ENCODE peak calls at places on chromosome 13, in seven cellular contexts. One of them, this sample, is unnamed.

GRCh38 chr13:55714120-55714519 is 1426.6 kb upstream of the PRR20A start:
- DNase-seq in mucosa of descending colon: no peak
- DNase-seq in colonic mucosa: no peak
- DNase-seq in choroid plexus epithelial cell: no peak
- DNase-seq in AG04450: no peak
- DNase-seq in fibroblast of villous mesenchyme: no peak
- DNase-seq in cardiac fibroblast: no peak
- DNase-seq in this sample: no peak

GRCh38 chr13:92768592-92768991 is 458.0 kb upstream of the GPC6 start:
- DNase-seq in choroid plexus epithelial cell: no peak
- DNase-seq in colonic mucosa: no peak
- DNase-seq in mucosa of descending colon: no peak
- DNase-seq in AG04450: no peak
- DNase-seq in fibroblast of villous mesenchyme: peak; percentile 2
- DNase-seq in cardiac fibroblast: no peak
- DNase-seq in this sample: no peak

GRCh38 chr13:64165826-64166225 is 2750.2 kb upstream of the PCDH20 start:
- DNase-seq in choroid plexus epithelial cell: no peak
- DNase-seq in AG04450: no peak
- DNase-seq in fibroblast of villous mesenchyme: no peak
- DNase-seq in cardiac fibroblast: no peak
- DNase-seq in mucosa of descending colon: no peak
- DNase-seq in colonic mucosa: no peak
- DNase-seq in this sample: no peak

GRCh38 chr13:36432106-36432544 is at the start of gene CCNA1:
- DNase-seq in cardiac fibroblast: peak; percentile 22
- DNase-seq in colonic mucosa: peak; percentile 19
- DNase-seq in fibroblast of villous mesenchyme: no peak
- DNase-seq in mucosa of descending colon: no peak
- DNase-seq in choroid plexus epithelial cell: peak; percentile 44
- DNase-seq in AG04450: no peak
- DNase-seq in this sample: no peak

GRCh38 chr13:44710576-44710975 is 134.4 kb upstream of the TSC22D1 start:
- DNase-seq in choroid plexus epithelial cell: peak; percentile 94
- DNase-seq in colonic mucosa: no peak
- DNase-seq in AG04450: peak; percentile 83
- DNase-seq in fibroblast of villous mesenchyme: peak; percentile 67
- DNase-seq in mucosa of descending colon: no peak
- DNase-seq in cardiac fibroblast: peak; percentile 90
- DNase-seq in this sample: no peak

GRCh38 chr13:45419945-45420344 is 1.8 kb upstream of the SLC25A30 start:
- DNase-seq in choroid plexus epithelial cell: no peak
- DNase-seq in fibroblast of villous mesenchyme: no peak
- DNase-seq in AG04450: no peak
- DNase-seq in mucosa of descending colon: no peak
- DNase-seq in cardiac fibroblast: no peak
- DNase-seq in colonic mucosa: no peak
- DNase-seq in this sample: no peak

GRCh38 chr13:112058519-112058873 is 8.5 kb upstream of the SOX1 start:
- DNase-seq in colonic mucosa: no peak
- DNase-seq in mucosa of descending colon: no peak
- DNase-seq in fibroblast of villous mesenchyme: no peak
- DNase-seq in cardiac fibroblast: no peak
- DNase-seq in choroid plexus epithelial cell: no peak
- DNase-seq in AG04450: no peak
- DNase-seq in this sample: peak; percentile 61

GRCh38 chr13:24264976-24265375 is 44.4 kb upstream of the C1QTNF9 start:
- DNase-seq in cardiac fibroblast: no peak
- DNase-seq in AG04450: no peak
- DNase-seq in fibroblast of villous mesenchyme: no peak
- DNase-seq in colonic mucosa: no peak
- DNase-seq in choroid plexus epithelial cell: no peak
- DNase-seq in mucosa of descending colon: peak; percentile 49
- DNase-seq in this sample: peak; percentile 74

GRCh38 chr13:91664036-91664435 is 265.6 kb downstream of the GPC5 start:
- DNase-seq in mucosa of descending colon: peak; percentile 3
- DNase-seq in choroid plexus epithelial cell: no peak
- DNase-seq in fibroblast of villous mesenchyme: no peak
- DNase-seq in AG04450: no peak
- DNase-seq in colonic mucosa: no peak
- DNase-seq in cardiac fibroblast: no peak
- DNase-seq in this sample: no peak

GRCh38 chr13:111114362-111115050 is 604 bp upstream of the ARHGEF7 start:
- DNase-seq in colonic mucosa: no peak
- DNase-seq in mucosa of descending colon: peak; percentile 10
- DNase-seq in choroid plexus epithelial cell: peak; percentile 24
- DNase-seq in cardiac fibroblast: peak; percentile 15
- DNase-seq in fibroblast of villous mesenchyme: peak; percentile 72
- DNase-seq in AG04450: no peak
- DNase-seq in this sample: no peak

GRCh38 chr13:54210397-54211050 is 1181.9 kb downstream of the OLFM4 start:
- DNase-seq in fibroblast of villous mesenchyme: no peak
- DNase-seq in cardiac fibroblast: no peak
- DNase-seq in AG04450: no peak
- DNase-seq in colonic mucosa: no peak
- DNase-seq in choroid plexus epithelial cell: no peak
- DNase-seq in mucosa of descending colon: no peak
- DNase-seq in this sample: no peak

GRCh38 chr13:72541674-72542073 is 185.8 kb downstream of the MZT1 start:
- DNase-seq in fibroblast of villous mesenchyme: no peak
- DNase-seq in colonic mucosa: no peak
- DNase-seq in choroid plexus epithelial cell: no peak
- DNase-seq in cardiac fibroblast: no peak
- DNase-seq in mucosa of descending colon: no peak
- DNase-seq in AG04450: no peak
- DNase-seq in this sample: no peak

GRCh38 chr13:50463662-50464061 is 379.8 kb downstream of the DLEU7 start:
- DNase-seq in fibroblast of villous mesenchyme: peak; percentile 70
- DNase-seq in cardiac fibroblast: no peak
- DNase-seq in mucosa of descending colon: no peak
- DNase-seq in AG04450: no peak
- DNase-seq in colonic mucosa: no peak
- DNase-seq in choroid plexus epithelial cell: no peak
- DNase-seq in this sample: no peak

GRCh38 chr13:35702316-35702715 is 225.8 kb upstream of the MAB21L1 start:
- DNase-seq in AG04450: no peak
- DNase-seq in colonic mucosa: no peak
- DNase-seq in mucosa of descending colon: no peak
- DNase-seq in cardiac fibroblast: no peak
- DNase-seq in choroid plexus epithelial cell: no peak
- DNase-seq in fibroblast of villous mesenchyme: no peak
- DNase-seq in this sample: no peak

GRCh38 chr13:24181991-24182702 is 21.6 kb downstream of the SPATA13 start:
- DNase-seq in colonic mucosa: peak; percentile 39
- DNase-seq in cardiac fibroblast: no peak
- DNase-seq in fibroblast of villous mesenchyme: peak; percentile 81
- DNase-seq in mucosa of descending colon: no peak
- DNase-seq in choroid plexus epithelial cell: no peak
- DNase-seq in AG04450: no peak
- DNase-seq in this sample: no peak

GRCh38 chr13:93847162-93847561 is 620.6 kb downstream of the GPC6 start:
- DNase-seq in colonic mucosa: no peak
- DNase-seq in choroid plexus epithelial cell: peak; percentile 83
- DNase-seq in mucosa of descending colon: no peak
- DNase-seq in cardiac fibroblast: peak; percentile 44
- DNase-seq in AG04450: peak; percentile 42
- DNase-seq in fibroblast of villous mesenchyme: peak; percentile 87
- DNase-seq in this sample: no peak

GRCh38 chr13:105426454-105426853 is 1109.0 kb downstream of the EFNB2 start:
- DNase-seq in cardiac fibroblast: no peak
- DNase-seq in fibroblast of villous mesenchyme: no peak
- DNase-seq in colonic mucosa: no peak
- DNase-seq in choroid plexus epithelial cell: no peak
- DNase-seq in AG04450: no peak
- DNase-seq in mucosa of descending colon: no peak
- DNase-seq in this sample: no peak

GRCh38 chr13:89458456-89458855 is 1787.3 kb downstream of the SLITRK5 start:
- DNase-seq in mucosa of descending colon: no peak
- DNase-seq in fibroblast of villous mesenchyme: no peak
- DNase-seq in colonic mucosa: no peak
- DNase-seq in AG04450: no peak
- DNase-seq in choroid plexus epithelial cell: peak; percentile 18
- DNase-seq in cardiac fibroblast: peak; percentile 8
- DNase-seq in this sample: no peak

GRCh38 chr13:106922384-106922783 is 354.4 kb upstream of the ARGLU1 start:
- DNase-seq in choroid plexus epithelial cell: no peak
- DNase-seq in cardiac fibroblast: no peak
- DNase-seq in mucosa of descending colon: no peak
- DNase-seq in colonic mucosa: no peak
- DNase-seq in fibroblast of villous mesenchyme: no peak
- DNase-seq in AG04450: no peak
- DNase-seq in this sample: no peak

GRCh38 chr13:106917024-106917491 is 349.1 kb upstream of the ARGLU1 start:
- DNase-seq in fibroblast of villous mesenchyme: no peak
- DNase-seq in AG04450: no peak
- DNase-seq in choroid plexus epithelial cell: peak; percentile 11
- DNase-seq in cardiac fibroblast: no peak
- DNase-seq in mucosa of descending colon: peak; percentile 18
- DNase-seq in colonic mucosa: no peak
- DNase-seq in this sample: no peak

GRCh38 chr13:106919093-106919492 is 351.2 kb upstream of the ARGLU1 start:
- DNase-seq in colonic mucosa: no peak
- DNase-seq in AG04450: no peak
- DNase-seq in mucosa of descending colon: no peak
- DNase-seq in cardiac fibroblast: no peak
- DNase-seq in fibroblast of villous mesenchyme: no peak
- DNase-seq in choroid plexus epithelial cell: peak; percentile 51
- DNase-seq in this sample: no peak

GRCh38 chr13:106917673-106918652 is 350.0 kb upstream of the ARGLU1 start:
- DNase-seq in choroid plexus epithelial cell: peak; percentile 81
- DNase-seq in mucosa of descending colon: peak; percentile 84
- DNase-seq in fibroblast of villous mesenchyme: peak; percentile 54
- DNase-seq in colonic mucosa: peak; percentile 78
- DNase-seq in AG04450: peak; percentile 27
- DNase-seq in cardiac fibroblast: peak; percentile 76
- DNase-seq in this sample: peak; percentile 28

GRCh38 chr13:106919638-106920037 is 351.7 kb upstream of the ARGLU1 start:
- DNase-seq in AG04450: no peak
- DNase-seq in choroid plexus epithelial cell: peak; percentile 57
- DNase-seq in mucosa of descending colon: no peak
- DNase-seq in fibroblast of villous mesenchyme: no peak
- DNase-seq in cardiac fibroblast: peak; percentile 21
- DNase-seq in colonic mucosa: no peak
- DNase-seq in this sample: no peak
- H3K4me3 ChIP-seq in AG04450: no peak overlapping the region
- H3K4me3 ChIP-seq in choroid plexus epithelial cell: peak overlapping the region; percentile 49
- H3K4me3 ChIP-seq in mucosa of descending colon: no peak overlapping the region
- H3K4me3 ChIP-seq in fibroblast of villous mesenchyme: no peak overlapping the region
- H3K4me3 ChIP-seq in cardiac fibroblast: no peak overlapping the region
- H3K4me3 ChIP-seq in colonic mucosa: no peak overlapping the region
- H3K4me3 ChIP-seq in this sample: no peak overlapping the region

DNA sequence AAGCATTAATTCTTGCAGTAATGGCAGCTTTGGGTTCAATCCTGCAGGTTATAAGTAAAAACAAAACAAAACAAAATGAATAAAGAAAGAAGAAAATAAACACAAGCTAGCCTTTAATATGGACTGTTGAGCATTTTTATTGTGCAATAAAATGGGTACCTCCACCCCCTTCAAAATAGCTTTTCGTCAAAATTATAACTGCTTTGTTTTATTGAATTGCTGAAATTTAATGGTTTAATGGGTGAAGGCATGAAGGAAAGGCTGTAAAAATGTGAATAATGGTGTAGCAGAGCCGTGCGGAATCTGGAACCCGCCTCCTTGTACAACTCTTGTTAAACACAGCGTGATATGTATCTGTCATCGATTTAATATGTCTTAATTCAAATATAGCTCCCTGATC is 2.2 kb upstream of the ZIC5 start:
- DNase-seq in fibroblast of villous mesenchyme: no peak
- DNase-seq in choroid plexus epithelial cell: no peak
- DNase-seq in AG04450: no peak
- DNase-seq in cardiac fibroblast: no peak
- DNase-seq in colonic mucosa: no peak
- DNase-seq in mucosa of descending colon: no peak
- DNase-seq in this sample: no peak
- H3K4me3 ChIP-seq in fibroblast of villous mesenchyme: no peak overlapping the region
- H3K4me3 ChIP-seq in choroid plexus epithelial cell: no peak overlapping the region
- H3K4me3 ChIP-seq in AG04450: no peak overlapping the region
- H3K4me3 ChIP-seq in cardiac fibroblast: no peak overlapping the region
- H3K4me3 ChIP-seq in colonic mucosa: no peak overlapping the region
- H3K4me3 ChIP-seq in mucosa of descending colon: no peak overlapping the region
- H3K4me3 ChIP-seq in this sample: no peak overlapping the region

DNA sequence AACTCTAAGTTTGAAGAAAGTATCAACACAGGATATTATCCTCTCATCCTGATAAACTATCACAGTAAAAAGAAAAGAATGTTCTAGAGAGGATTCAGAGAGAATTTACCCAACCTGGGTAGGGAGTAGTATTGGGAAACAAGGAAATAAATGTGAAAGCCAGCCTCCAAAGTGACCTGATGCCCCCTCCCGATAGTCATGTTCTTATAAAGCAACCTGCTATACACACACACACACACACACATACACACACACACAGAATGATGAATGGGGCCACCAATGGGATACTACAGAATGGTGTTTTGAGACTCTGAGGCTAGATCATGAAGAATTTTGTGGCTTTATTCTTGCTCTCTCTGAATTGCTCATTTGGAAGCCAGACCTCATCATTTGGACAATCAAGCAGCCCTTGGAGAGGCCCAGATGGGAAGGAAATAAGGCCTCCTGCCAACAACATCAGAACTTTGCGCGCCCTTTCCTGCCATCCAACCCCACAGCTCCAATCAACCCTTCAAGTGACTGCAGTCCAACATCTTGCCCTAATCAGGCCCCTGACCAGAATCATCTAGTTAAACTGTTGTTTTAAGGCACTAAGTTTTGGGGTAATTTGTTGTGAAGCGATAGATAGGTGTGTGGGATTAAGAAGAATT is 807.9 kb upstream of the ARGLU1 start:
- DNase-seq in fibroblast of villous mesenchyme: no peak
- DNase-seq in mucosa of descending colon: no peak
- DNase-seq in colonic mucosa: no peak
- DNase-seq in AG04450: no peak
- DNase-seq in choroid plexus epithelial cell: no peak
- DNase-seq in cardiac fibroblast: peak; percentile 11
- DNase-seq in this sample: no peak
- H3K4me3 ChIP-seq in fibroblast of villous mesenchyme: no peak overlapping the region
- H3K4me3 ChIP-seq in mucosa of descending colon: no peak overlapping the region
- H3K4me3 ChIP-seq in colonic mucosa: no peak overlapping the region
- H3K4me3 ChIP-seq in AG04450: no peak overlapping the region
- H3K4me3 ChIP-seq in choroid plexus epithelial cell: no peak overlapping the region
- H3K4me3 ChIP-seq in cardiac fibroblast: no peak overlapping the region
- H3K4me3 ChIP-seq in this sample: no peak overlapping the region

DNA sequence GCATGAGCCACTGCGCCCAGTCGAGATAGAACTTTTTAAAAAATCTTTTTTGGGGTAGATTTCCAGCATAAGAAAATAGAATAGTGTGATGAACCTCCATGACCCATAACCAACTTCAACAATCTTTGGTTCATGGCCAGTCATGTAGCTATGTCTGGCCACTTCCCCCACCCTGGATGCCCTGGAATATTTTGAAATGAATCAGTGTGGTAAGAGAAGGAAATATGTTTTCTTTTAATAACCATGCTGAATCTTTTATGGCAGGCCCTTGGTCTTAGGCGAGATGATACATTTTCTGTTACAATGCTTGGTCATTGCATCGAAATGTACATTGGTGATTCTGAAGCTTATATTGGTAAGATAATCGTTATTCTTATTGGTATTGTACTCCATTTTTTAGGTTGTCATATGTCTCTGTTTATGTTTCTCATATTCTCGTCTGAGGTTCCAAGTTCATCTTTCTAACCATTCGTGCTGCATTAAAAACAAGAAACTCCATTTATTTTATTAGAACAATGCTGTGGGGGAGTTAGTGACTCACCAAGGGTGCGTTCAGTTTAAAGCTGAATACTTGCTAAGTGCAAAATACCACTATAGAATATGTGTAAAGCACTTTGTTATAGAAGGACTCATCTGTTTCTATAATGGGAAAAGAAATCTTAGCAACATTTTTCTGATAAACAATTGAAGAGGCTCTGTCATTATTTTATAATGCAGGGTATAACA is 16.4 kb upstream of the UPF3A start:
- DNase-seq in mucosa of descending colon: no peak
- DNase-seq in choroid plexus epithelial cell: peak; percentile 43
- DNase-seq in fibroblast of villous mesenchyme: no peak
- DNase-seq in cardiac fibroblast: no peak
- DNase-seq in colonic mucosa: no peak
- DNase-seq in AG04450: no peak
- DNase-seq in this sample: no peak
- H3K4me3 ChIP-seq in mucosa of descending colon: no peak overlapping the region
- H3K4me3 ChIP-seq in choroid plexus epithelial cell: no peak overlapping the region
- H3K4me3 ChIP-seq in fibroblast of villous mesenchyme: no peak overlapping the region
- H3K4me3 ChIP-seq in cardiac fibroblast: no peak overlapping the region
- H3K4me3 ChIP-seq in colonic mucosa: no peak overlapping the region
- H3K4me3 ChIP-seq in AG04450: no peak overlapping the region
- H3K4me3 ChIP-seq in this sample: no peak overlapping the region

This sample was measured in Jurkat, Clone E6-1.